ENCODE peak calls at places on chromosomes 16 and 17, in four cellular contexts. Z, K, J and I are unnamed samples.

GRCh38 chr17:77649717-77650211 is 308.7 kb upstream of the TNRC6C start:
- DNase-seq in Z (no peak), K (no peak), J (peak), I (no peak)

GRCh38 chr17:7109461-7110322 is 4.9 kb downstream of the ASGR2 start:
- DNase-seq in Z (no peak), K (no peak), J (no peak), I (no peak)

GRCh38 chr17:68600881-68601564 is at the start of gene FAM20A:
- DNase-seq in Z (no peak), J (peak), K (no peak), I (peak)

GRCh38 chr16:84933774-84934571 is 77.4 kb downstream of the ZDHHC7 start:
- DNase-seq in J (no peak), K (no peak), Z (no peak), I (peak)

GRCh38 chr16:29825145-29826044 is 5.1 kb downstream of the MVP start:
- DNase-seq in Z (no peak), K (no peak), J (peak), I (no peak)

GRCh38 chr16:64297863-64298579 is 823.8 kb downstream of the CDH11 start:
- DNase-seq in Z (no peak), K (no peak), J (no peak), I (no peak)

GRCh38 chr17:2975469-2975958 is 87.9 kb downstream of the OR1D5 start:
- DNase-seq in K (no peak), Z (no peak), J (peak), I (peak)

GRCh38 chr16:50467943-50468748 is 80.0 kb upstream of the NKD1 start:
- DNase-seq in K (peak), Z (no peak), J (peak), I (peak)

GRCh38 chr16:65059421-65059980 is 62.4 kb downstream of the CDH11 start:
- DNase-seq in K (no peak), Z (no peak), J (no peak), I (no peak)

GRCh38 chr16:89607937-89608740 is 5.3 kb upstream of the DPEP1 start:
- DNase-seq in J (no peak), K (no peak), Z (no peak), I (peak)

GRCh38 chr17:2055494-2056220 is 754 bp downstream of the HIC1 start:
- DNase-seq in K (no peak), J (no peak), Z (no peak), I (no peak)

GRCh38 chr17:48294989-48295892 is 134.8 kb downstream of the SKAP1 start:
- DNase-seq in J (no peak), Z (no peak), K (no peak), I (no peak)

GRCh38 chr17:12027658-12028057 is 7.0 kb downstream of the MAP2K4 start:
- DNase-seq in Z (no peak), J (no peak), K (no peak), I (no peak)

GRCh38 chr16:724188-725040 is 1.8 kb downstream of the CCDC78 start:
- DNase-seq in J (no peak), K (no peak), Z (no peak), I (no peak)

GRCh38 chr17:44121206-44121605 is 2.2 kb downstream of the HDAC5 start:
- DNase-seq in Z (no peak), J (peak), K (no peak), I (peak)

GRCh38 chr16:68367034-68367433 is 56.2 kb downstream of the PRMT7 start:
- DNase-seq in Z (no peak), J (peak), K (no peak), I (peak)

GRCh38 chr17:41058741-41059140 is 1.2 kb downstream of the KRTAP2-3 start:
- DNase-seq in J (no peak), Z (no peak), K (no peak), I (no peak)

GRCh38 chr17:81253358-81254131 is 14.4 kb downstream of the NDUFAF8 start:
- DNase-seq in J (peak), Z (peak), K (no peak), I (peak)

GRCh38 chr17:36127199-36127881 is 23.7 kb downstream of the CCL4 start:
- DNase-seq in J (no peak), K (no peak), Z (no peak), I (no peak)

GRCh38 chr16:84259691-84260090 is 19.9 kb upstream of the KCNG4 start:
- DNase-seq in Z (no peak), J (no peak), K (no peak), I (no peak)

GRCh38 chr16:49749816-49750215 is 106.1 kb downstream of the ZNF423 start:
- DNase-seq in J (no peak), Z (no peak), K (no peak), I (peak)

GRCh38 chr16:87463722-87464690 is 28.8 kb downstream of the ZCCHC14 start:
- DNase-seq in K (no peak), Z (no peak), J (no peak), I (no peak)

GRCh38 chr16:13120557-13120956 is 219.2 kb downstream of the SHISA9 start:
- DNase-seq in J (no peak), K (no peak), Z (no peak), I (no peak)

GRCh38 chr16:12086861-12087260 is 110.3 kb downstream of the SNX29 start:
- DNase-seq in J (no peak), K (no peak), Z (no peak), I (no peak)

GRCh38 chr16:10765772-10766171 is 22.1 kb downstream of the NUBP1 start:
- DNase-seq in Z (peak), K (no peak), J (no peak), I (no peak)

GRCh38 chr16:84836234-84836647 is 16.5 kb downstream of the CRISPLD2 start:
- DNase-seq in J (no peak), K (no peak), Z (no peak), I (peak)

GRCh38 chr17:63277629-63278028 is 168.5 kb downstream of the CYB561 start:
- DNase-seq in Z (no peak), K (no peak), J (no peak), I (no peak)

GRCh38 chr16:50303605-50304466 is 37.5 kb downstream of the ADCY7 start:
- DNase-seq in Z (no peak), J (peak), K (no peak), I (peak)

GRCh38 chr17:7839199-7839889 is 5.3 kb downstream of the KDM6B start:
- DNase-seq in J (no peak), Z (no peak), K (no peak), I (no peak)

GRCh38 chr16:66335704-66336329 is 30.7 kb upstream of the CDH5 start:
- DNase-seq in K (peak), J (no peak), Z (no peak), I (no peak)